ENCODE peak calls at places on chromosomes 2 and 18, in seven cellular contexts. B is sciatic nerve; P is iPS DF 19.7; D is iris pigment epithelial cell; Q is left ventricle myocardium inferior; Z is CD8-positive, alpha-beta T cell; A is retina. T is an unnamed sample.

GRCh38 chr2:23381084-23381483 is 3.9 kb upstream of the KLHL29 start:
- DNase-seq in B (no peak), P (no peak), D (peak), Q (no peak), Z (no peak), A (no peak), T (peak)

GRCh38 chr18:24734058-24734457 is 273.6 kb downstream of the HRH4 start:
- DNase-seq in B (no peak), P (no peak), D (no peak), Q (no peak), Z (no peak), A (peak), T (peak)

GRCh38 chr2:97011977-97012569 is 25.7 kb upstream of the FAM178B start:
- DNase-seq in B (no peak), P (peak), D (peak), Q (no peak), Z (no peak), A (peak), T (peak)

GRCh38 chr2:136131961-136132839 is 14.3 kb upstream of the CXCR4 start:
- DNase-seq in B (no peak), P (no peak), D (no peak), Q (no peak), Z (peak), A (no peak), T (no peak)

GRCh38 chr2:107735206-107735605 is 91.5 kb upstream of the RGPD4 start:
- DNase-seq in B (no peak), P (no peak), D (peak), Q (no peak), Z (no peak), A (no peak), T (no peak)

GRCh38 chr2:206556357-206556949 is 85.8 kb upstream of the FAM237A start:
- DNase-seq in B (no peak), P (no peak), D (peak), Q (no peak), Z (no peak), A (no peak), T (peak)

GRCh38 chr2:212538156-212539144 is at the start of gene ERBB4:
- DNase-seq in B (peak), P (no peak), D (no peak), Q (peak), Z (no peak), A (peak), T (no peak)

GRCh38 chr2:85539361-85540130 is 578 bp downstream of the MAT2A start:
- DNase-seq in B (peak), P (no peak), D (peak), Q (peak), Z (peak), A (peak), T (peak)

GRCh38 chr2:188079176-188079575 is 212.5 kb upstream of the GULP1 start:
- DNase-seq in B (no peak), P (no peak), D (peak), Q (no peak), Z (no peak), A (no peak), T (no peak)

GRCh38 chr2:46827274-46827930 is 88.2 kb downstream of the MCFD2 start:
- DNase-seq in B (no peak), P (no peak), D (peak), Q (no peak), Z (no peak), A (no peak), T (no peak)

GRCh38 chr2:263022-263738 is 652 bp downstream of the SH3YL1 start:
- DNase-seq in B (no peak), P (no peak), D (no peak), Q (no peak), Z (no peak), A (no peak), T (no peak)